ENCODE peak calls at places on chromosomes 5 and 9, in eight cellular contexts. One of them, this sample, is unnamed.

GRCh38 chr5:180590543-180591248 is 603 bp downstream of the SCGB3A1 start:
- DNase-seq in tibial nerve: no peak
- DNase-seq in astrocyte of the spinal cord: no peak
- DNase-seq in left ventricle myocardium inferior: no peak
- DNase-seq in GM12865: no peak
- DNase-seq in epithelial cell of esophagus: no peak
- DNase-seq in CD4-positive, alpha-beta T cell: no peak
- DNase-seq in tibial artery: no peak
- DNase-seq in this sample: no peak

GRCh38 chr5:133565993-133566392 is 46.3 kb downstream of the FSTL4 start:
- DNase-seq in tibial nerve: no peak
- DNase-seq in astrocyte of the spinal cord: peak
- DNase-seq in left ventricle myocardium inferior: no peak
- DNase-seq in GM12865: peak
- DNase-seq in epithelial cell of esophagus: peak
- DNase-seq in CD4-positive, alpha-beta T cell: no peak
- DNase-seq in tibial artery: no peak
- DNase-seq in this sample: no peak

GRCh38 chr5:16712600-16712999 is 95.8 kb upstream of the RETREG1 start:
- DNase-seq in tibial nerve: no peak
- DNase-seq in astrocyte of the spinal cord: peak
- DNase-seq in left ventricle myocardium inferior: no peak
- DNase-seq in GM12865: no peak
- DNase-seq in epithelial cell of esophagus: no peak
- DNase-seq in CD4-positive, alpha-beta T cell: no peak
- DNase-seq in tibial artery: no peak
- DNase-seq in this sample: no peak

GRCh38 chr5:142317173-142317572 is 7.6 kb downstream of the SPRY4 start:
- DNase-seq in tibial nerve: no peak
- DNase-seq in astrocyte of the spinal cord: no peak
- DNase-seq in left ventricle myocardium inferior: no peak
- DNase-seq in GM12865: no peak
- DNase-seq in epithelial cell of esophagus: no peak
- DNase-seq in CD4-positive, alpha-beta T cell: no peak
- DNase-seq in tibial artery: no peak
- DNase-seq in this sample: no peak

GRCh38 chr5:132812949-132813598 is at the start of gene SOWAHA:
- DNase-seq in tibial nerve: no peak
- DNase-seq in astrocyte of the spinal cord: no peak
- DNase-seq in left ventricle myocardium inferior: no peak
- DNase-seq in GM12865: no peak
- DNase-seq in epithelial cell of esophagus: no peak
- DNase-seq in CD4-positive, alpha-beta T cell: no peak
- DNase-seq in tibial artery: peak
- DNase-seq in this sample: peak

GRCh38 chr9:120830151-120830550 is 12.6 kb downstream of the PSMD5 start:
- DNase-seq in tibial nerve: no peak
- DNase-seq in astrocyte of the spinal cord: no peak
- DNase-seq in left ventricle myocardium inferior: no peak
- DNase-seq in GM12865: no peak
- DNase-seq in epithelial cell of esophagus: no peak
- DNase-seq in CD4-positive, alpha-beta T cell: no peak
- DNase-seq in tibial artery: no peak
- DNase-seq in this sample: no peak

GRCh38 chr5:666816-667498 is 26.2 kb downstream of the TPPP start:
- DNase-seq in tibial nerve: no peak
- DNase-seq in astrocyte of the spinal cord: no peak
- DNase-seq in left ventricle myocardium inferior: no peak
- DNase-seq in GM12865: no peak
- DNase-seq in epithelial cell of esophagus: no peak
- DNase-seq in CD4-positive, alpha-beta T cell: no peak
- DNase-seq in tibial artery: peak
- DNase-seq in this sample: no peak

GRCh38 chr5:93676707-93677106 is 64.7 kb downstream of the POU5F2 start:
- DNase-seq in tibial nerve: no peak
- DNase-seq in astrocyte of the spinal cord: no peak
- DNase-seq in left ventricle myocardium inferior: no peak
- DNase-seq in GM12865: no peak
- DNase-seq in epithelial cell of esophagus: no peak
- DNase-seq in CD4-positive, alpha-beta T cell: no peak
- DNase-seq in tibial artery: no peak
- DNase-seq in this sample: no peak

GRCh38 chr9:107888773-107889227 is 399.2 kb upstream of the KLF4 start:
- DNase-seq in tibial nerve: no peak
- DNase-seq in astrocyte of the spinal cord: no peak
- DNase-seq in left ventricle myocardium inferior: no peak
- DNase-seq in GM12865: no peak
- DNase-seq in epithelial cell of esophagus: no peak
- DNase-seq in CD4-positive, alpha-beta T cell: no peak
- DNase-seq in tibial artery: no peak
- DNase-seq in this sample: no peak

GRCh38 chr9:88586452-88586851 is 51.5 kb downstream of the NXNL2 start:
- DNase-seq in tibial nerve: no peak
- DNase-seq in astrocyte of the spinal cord: no peak
- DNase-seq in left ventricle myocardium inferior: no peak
- DNase-seq in GM12865: no peak
- DNase-seq in epithelial cell of esophagus: no peak
- DNase-seq in CD4-positive, alpha-beta T cell: no peak
- DNase-seq in tibial artery: no peak
- DNase-seq in this sample: no peak

GRCh38 chr5:90909091-90909503 is 350.5 kb downstream of the ADGRV1 start:
- DNase-seq in tibial nerve: no peak
- DNase-seq in astrocyte of the spinal cord: peak
- DNase-seq in left ventricle myocardium inferior: no peak
- DNase-seq in GM12865: no peak
- DNase-seq in epithelial cell of esophagus: no peak
- DNase-seq in CD4-positive, alpha-beta T cell: no peak
- DNase-seq in tibial artery: no peak
- DNase-seq in this sample: no peak

GRCh38 chr5:159975462-159976019 is 33.4 kb upstream of the TTC1 start:
- DNase-seq in tibial nerve: no peak
- DNase-seq in astrocyte of the spinal cord: peak
- DNase-seq in left ventricle myocardium inferior: no peak
- DNase-seq in GM12865: no peak
- DNase-seq in epithelial cell of esophagus: peak
- DNase-seq in CD4-positive, alpha-beta T cell: no peak
- DNase-seq in tibial artery: peak
- DNase-seq in this sample: no peak

GRCh38 chr5:167767775-167768174 is 523.7 kb upstream of the WWC1 start:
- DNase-seq in tibial nerve: no peak
- DNase-seq in astrocyte of the spinal cord: no peak
- DNase-seq in left ventricle myocardium inferior: no peak
- DNase-seq in GM12865: no peak
- DNase-seq in epithelial cell of esophagus: no peak
- DNase-seq in CD4-positive, alpha-beta T cell: no peak
- DNase-seq in tibial artery: no peak
- DNase-seq in this sample: no peak

GRCh38 chr9:16532681-16533450 is 337.6 kb downstream of the BNC2 start:
- DNase-seq in tibial nerve: no peak
- DNase-seq in astrocyte of the spinal cord: peak
- DNase-seq in left ventricle myocardium inferior: no peak
- DNase-seq in GM12865: no peak
- DNase-seq in epithelial cell of esophagus: peak
- DNase-seq in CD4-positive, alpha-beta T cell: no peak
- DNase-seq in tibial artery: no peak
- DNase-seq in this sample: no peak

GRCh38 chr9:91724609-91725505 is 225.2 kb downstream of the ROR2 start:
- DNase-seq in tibial nerve: no peak
- DNase-seq in astrocyte of the spinal cord: no peak
- DNase-seq in left ventricle myocardium inferior: no peak
- DNase-seq in GM12865: no peak
- DNase-seq in epithelial cell of esophagus: no peak
- DNase-seq in CD4-positive, alpha-beta T cell: no peak
- DNase-seq in tibial artery: no peak
- DNase-seq in this sample: no peak

GRCh38 chr5:173498871-173499470 is 117.5 kb downstream of the BOD1 start:
- DNase-seq in tibial nerve: no peak
- DNase-seq in astrocyte of the spinal cord: peak
- DNase-seq in left ventricle myocardium inferior: no peak
- DNase-seq in GM12865: no peak
- DNase-seq in epithelial cell of esophagus: no peak
- DNase-seq in CD4-positive, alpha-beta T cell: no peak
- DNase-seq in tibial artery: no peak
- DNase-seq in this sample: no peak

GRCh38 chr5:72451771-72452505 is 55.3 kb downstream of the ZNF366 start:
- DNase-seq in tibial nerve: peak
- DNase-seq in astrocyte of the spinal cord: peak
- DNase-seq in left ventricle myocardium inferior: peak
- DNase-seq in GM12865: peak
- DNase-seq in epithelial cell of esophagus: peak
- DNase-seq in CD4-positive, alpha-beta T cell: no peak
- DNase-seq in tibial artery: peak
- DNase-seq in this sample: peak

GRCh38 chr5:78514427-78515345 is 133.9 kb downstream of the LHFPL2 start:
- DNase-seq in tibial nerve: no peak
- DNase-seq in astrocyte of the spinal cord: peak
- DNase-seq in left ventricle myocardium inferior: no peak
- DNase-seq in GM12865: no peak
- DNase-seq in epithelial cell of esophagus: peak
- DNase-seq in CD4-positive, alpha-beta T cell: no peak
- DNase-seq in tibial artery: no peak
- DNase-seq in this sample: no peak

GRCh38 chr9:90770339-90770738 is 31.3 kb upstream of the SYK start:
- DNase-seq in tibial nerve: no peak
- DNase-seq in astrocyte of the spinal cord: no peak
- DNase-seq in left ventricle myocardium inferior: no peak
- DNase-seq in GM12865: peak
- DNase-seq in epithelial cell of esophagus: no peak
- DNase-seq in CD4-positive, alpha-beta T cell: no peak
- DNase-seq in tibial artery: no peak
- DNase-seq in this sample: no peak

GRCh38 chr9:124475868-124476690 is 25.8 kb downstream of the ADGRD2 start:
- DNase-seq in tibial nerve: no peak
- DNase-seq in astrocyte of the spinal cord: no peak
- DNase-seq in left ventricle myocardium inferior: no peak
- DNase-seq in GM12865: no peak
- DNase-seq in epithelial cell of esophagus: no peak
- DNase-seq in CD4-positive, alpha-beta T cell: no peak
- DNase-seq in tibial artery: no peak
- DNase-seq in this sample: no peak

GRCh38 chr9:124477211-124478013 is 27.2 kb downstream of the ADGRD2 start:
- DNase-seq in tibial nerve: no peak
- DNase-seq in astrocyte of the spinal cord: no peak
- DNase-seq in left ventricle myocardium inferior: no peak
- DNase-seq in GM12865: no peak
- DNase-seq in epithelial cell of esophagus: peak
- DNase-seq in CD4-positive, alpha-beta T cell: no peak
- DNase-seq in tibial artery: no peak
- DNase-seq in this sample: peak

GRCh38 chr9:124473310-124473709 is 23.1 kb downstream of the ADGRD2 start:
- DNase-seq in tibial nerve: no peak
- DNase-seq in astrocyte of the spinal cord: no peak
- DNase-seq in left ventricle myocardium inferior: no peak
- DNase-seq in GM12865: no peak
- DNase-seq in epithelial cell of esophagus: no peak
- DNase-seq in CD4-positive, alpha-beta T cell: no peak
- DNase-seq in tibial artery: no peak
- DNase-seq in this sample: no peak

GRCh38 chr9:124474151-124474550 is 23.9 kb downstream of the ADGRD2 start:
- DNase-seq in tibial nerve: no peak
- DNase-seq in astrocyte of the spinal cord: no peak
- DNase-seq in left ventricle myocardium inferior: no peak
- DNase-seq in GM12865: no peak
- DNase-seq in epithelial cell of esophagus: no peak
- DNase-seq in CD4-positive, alpha-beta T cell: no peak
- DNase-seq in tibial artery: no peak
- DNase-seq in this sample: no peak

GRCh38 chr9:124475158-124475867 is 25.1 kb downstream of the ADGRD2 start:
- DNase-seq in tibial nerve: no peak
- DNase-seq in astrocyte of the spinal cord: no peak
- DNase-seq in left ventricle myocardium inferior: no peak
- DNase-seq in GM12865: no peak
- DNase-seq in epithelial cell of esophagus: no peak
- DNase-seq in CD4-positive, alpha-beta T cell: no peak
- DNase-seq in tibial artery: no peak
- DNase-seq in this sample: peak
- TF ChIP-seq CTCF in tibial nerve: no peak
- TF ChIP-seq CTCF in astrocyte of the spinal cord: no peak
- TF ChIP-seq CTCF in left ventricle myocardium inferior: no peak
- TF ChIP-seq CTCF in GM12865: no peak
- TF ChIP-seq CTCF in epithelial cell of esophagus: no peak
- TF ChIP-seq CTCF in CD4-positive, alpha-beta T cell: no peak
- TF ChIP-seq CTCF in tibial artery: no peak
- TF ChIP-seq CTCF in this sample: no peak

DNA sequence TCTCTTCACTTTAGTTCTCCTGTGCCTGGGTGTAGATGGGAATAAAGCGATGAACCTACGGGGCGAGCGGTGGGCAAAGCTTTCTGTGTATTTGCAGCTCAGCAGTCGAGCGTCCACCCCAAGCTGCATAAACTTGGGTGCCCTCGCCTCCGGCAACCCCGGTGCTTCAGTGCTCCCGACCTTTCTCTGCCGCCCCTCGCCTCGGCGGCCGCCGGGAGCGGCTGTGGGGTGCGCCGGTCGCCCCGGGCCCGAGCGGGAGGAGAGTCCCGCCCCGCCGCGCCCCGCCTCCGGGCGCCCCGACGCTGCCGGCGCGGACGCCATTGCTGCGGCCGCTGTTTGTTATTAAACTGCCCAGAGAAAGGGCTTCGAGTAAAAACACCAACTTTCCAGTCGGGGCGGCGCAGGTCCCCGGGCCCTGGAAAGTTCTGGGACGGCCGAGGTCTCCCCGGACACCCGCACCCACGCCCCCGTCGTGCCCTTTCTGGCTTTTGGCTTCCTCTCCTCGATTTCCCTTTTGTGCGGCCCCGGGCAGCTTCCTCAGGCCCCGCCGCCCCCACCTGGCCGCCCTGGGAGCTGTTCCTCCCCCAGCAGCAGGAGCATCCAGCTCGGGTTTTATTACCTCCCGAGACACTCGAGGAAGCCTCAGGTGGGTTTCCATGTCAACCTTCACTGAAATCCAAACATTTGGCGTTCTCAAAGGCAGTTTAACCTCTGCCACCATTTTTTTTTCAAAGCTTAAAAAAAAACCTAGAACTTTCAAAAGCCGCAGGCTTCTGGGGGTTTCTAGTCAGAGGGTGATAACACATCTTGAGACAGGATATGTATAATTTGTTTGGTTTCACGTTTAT is 334.3 kb downstream of the CWC27 start:
- DNase-seq in tibial nerve: peak
- DNase-seq in astrocyte of the spinal cord: peak
- DNase-seq in left ventricle myocardium inferior: peak
- DNase-seq in GM12865: peak
- DNase-seq in epithelial cell of esophagus: peak
- DNase-seq in CD4-positive, alpha-beta T cell: peak
- DNase-seq in tibial artery: peak
- DNase-seq in this sample: peak
- TF ChIP-seq CTCF in tibial nerve: peak
- TF ChIP-seq CTCF in astrocyte of the spinal cord: peak
- TF ChIP-seq CTCF in left ventricle myocardium inferior: peak
- TF ChIP-seq CTCF in GM12865: peak
- TF ChIP-seq CTCF in epithelial cell of esophagus: no peak
- TF ChIP-seq CTCF in CD4-positive, alpha-beta T cell: peak
- TF ChIP-seq CTCF in tibial artery: peak
- TF ChIP-seq CTCF in this sample: peak

GRCh38 chr9:6552033-6552737 is 93.3 kb downstream of the GLDC start:
- DNase-seq in tibial nerve: no peak
- DNase-seq in astrocyte of the spinal cord: peak
- DNase-seq in left ventricle myocardium inferior: no peak
- DNase-seq in GM12865: no peak
- DNase-seq in epithelial cell of esophagus: peak
- DNase-seq in CD4-positive, alpha-beta T cell: no peak
- DNase-seq in tibial artery: no peak
- DNase-seq in this sample: no peak
- TF ChIP-seq CTCF in tibial nerve: no peak
- TF ChIP-seq CTCF in astrocyte of the spinal cord: peak
- TF ChIP-seq CTCF in left ventricle myocardium inferior: no peak
- TF ChIP-seq CTCF in GM12865: no peak
- TF ChIP-seq CTCF in epithelial cell of esophagus: peak
- TF ChIP-seq CTCF in CD4-positive, alpha-beta T cell: no peak
- TF ChIP-seq CTCF in tibial artery: no peak
- TF ChIP-seq CTCF in this sample: peak

GRCh38 chr5:80960531-80961375 is 590 bp downstream of the RASGRF2 start:
- DNase-seq in tibial nerve: no peak
- DNase-seq in astrocyte of the spinal cord: peak
- DNase-seq in left ventricle myocardium inferior: peak
- DNase-seq in GM12865: no peak
- DNase-seq in epithelial cell of esophagus: peak
- DNase-seq in CD4-positive, alpha-beta T cell: peak
- DNase-seq in tibial artery: no peak
- DNase-seq in this sample: peak
- TF ChIP-seq CTCF in tibial nerve: peak
- TF ChIP-seq CTCF in astrocyte of the spinal cord: peak
- TF ChIP-seq CTCF in left ventricle myocardium inferior: peak
- TF ChIP-seq CTCF in GM12865: no peak
- TF ChIP-seq CTCF in epithelial cell of esophagus: no peak
- TF ChIP-seq CTCF in CD4-positive, alpha-beta T cell: no peak
- TF ChIP-seq CTCF in tibial artery: no peak
- TF ChIP-seq CTCF in this sample: no peak

This sample was measured in BE2C.